ENCODE peak calls at places on chromosomes 13 and 19, in six cellular contexts. Y is aorta, U is cardiac muscle cell, N is stomach, T is neural progenitor cell, D is endodermal cell. W is an unnamed sample.

GRCh38 chr19:41530761-41531301 is 45.1 kb upstream of the CEACAM21 start:
- DNase-seq in D (no peak), N (no peak), U (no peak), T (no peak), Y (no peak), W (no peak)

GRCh38 chr19:46716672-46717033 is 261 bp downstream of the PRKD2 start:
- DNase-seq in N (no peak), T (peak; percentile 58), Y (no peak), D (no peak), U (peak; percentile 33), W (no peak)

GRCh38 chr19:17020380-17020779 is 6.2 kb downstream of the CPAMD8 start:
- DNase-seq in U (peak; percentile 5), Y (no peak), T (no peak), D (no peak), N (no peak), W (no peak)

GRCh38 chr13:100075700-100076587 is 12.9 kb upstream of the PCCA start:
- DNase-seq in D (no peak), T (no peak), Y (no peak), U (no peak), N (no peak), W (no peak)

GRCh38 chr13:51832471-51833152 is 12.4 kb downstream of the TMEM272 start:
- DNase-seq in T (peak; percentile 48), U (peak; percentile 28), N (no peak), D (peak; percentile 68), Y (no peak), W (peak; percentile 57)

GRCh38 chr13:80889829-80890228 is 548.9 kb upstream of the SPRY2 start:
- DNase-seq in D (no peak), N (no peak), U (no peak), Y (no peak), T (no peak), W (no peak)

GRCh38 chr19:38134538-38135149 is 89.4 kb downstream of the DPF1 start:
- DNase-seq in T (peak; percentile 78), U (peak; percentile 67), Y (no peak), N (peak; percentile 27), D (peak; percentile 83), W (peak; percentile 15)

GRCh38 chr19:11244846-11245589 is 5.6 kb downstream of the ANGPTL8 start:
- DNase-seq in Y (no peak), T (no peak), D (no peak), N (no peak), U (no peak), W (no peak)

GRCh38 chr19:3443840-3444694 is 36.3 kb downstream of the SMIM24 start:
- DNase-seq in D (peak; percentile 91), Y (peak; percentile 81), T (peak; percentile 91), U (peak; percentile 40), N (no peak), W (peak; percentile 71)

GRCh38 chr19:42154471-42155323 is 22.5 kb upstream of the POU2F2 start:
- DNase-seq in T (no peak), U (no peak), Y (no peak), N (no peak), D (no peak), W (no peak)

GRCh38 chr19:13089139-13089856 is 13.4 kb downstream of the LYL1 start:
- DNase-seq in Y (no peak), T (peak; percentile 61), N (no peak), D (peak; percentile 85), U (no peak), W (no peak)

GRCh38 chr13:113057084-113057483 is 48.5 kb upstream of the F7 start:
- DNase-seq in Y (peak; percentile 28), U (no peak), N (no peak), D (no peak), T (no peak), W (no peak)

GRCh38 chr13:86476656-86477055 is 677.4 kb upstream of the SLITRK6 start:
- DNase-seq in Y (no peak), N (no peak), D (no peak), U (no peak), T (no peak), W (no peak)

GRCh38 chr19:55504252-55504603 is 16.0 kb downstream of the SSC5D start:
- DNase-seq in N (no peak), T (no peak), U (no peak), Y (no peak), D (no peak), W (no peak)

GRCh38 chr13:56670563-56670962 is 470.2 kb upstream of the PRR20A start:
- DNase-seq in D (no peak), Y (no peak), U (no peak), T (peak; percentile 3), N (no peak), W (no peak)

GRCh38 chr13:78183737-78184136 is 265.1 kb upstream of the EDNRB start:
- DNase-seq in T (no peak), Y (no peak), N (no peak), D (no peak), U (no peak), W (no peak)

GRCh38 chr19:54279441-54279962 is 1.4 kb downstream of the LILRB2 start:
- DNase-seq in T (no peak), D (no peak), U (no peak), Y (no peak), N (no peak), W (no peak)

GRCh38 chr19:16462757-16463250 is 9.0 kb downstream of the EPS15L1 start:
- DNase-seq in T (no peak), Y (no peak), N (peak; percentile 66), U (no peak), D (no peak), W (no peak)

GRCh38 chr13:29849071-29849541 is 1.3 kb downstream of the UBL3 start:
- DNase-seq in U (peak; percentile 35), N (no peak), T (peak; percentile 23), D (peak; percentile 53), Y (no peak), W (no peak)

GRCh38 chr19:50331187-50332013 is 2.2 kb upstream of the KCNC3 start:
- DNase-seq in Y (peak; percentile 51), U (no peak), N (no peak), D (peak; percentile 86), T (peak; percentile 64), W (no peak)

GRCh38 chr19:13154241-13154778 is 4.1 kb downstream of the IER2 start:
- DNase-seq in Y (peak; percentile 97), U (peak; percentile 68), T (peak; percentile 64), D (peak; percentile 69), N (peak; percentile 89), W (peak; percentile 88)

GRCh38 chr19:54806516-54806838 is 3.1 kb downstream of the KIR2DL4 start:
- DNase-seq in T (no peak), Y (no peak), U (no peak), N (no peak), D (no peak), W (no peak)

GRCh38 chr13:31051999-31052398 is 109.7 kb downstream of the HSPH1 start:
- DNase-seq in U (no peak), D (peak; percentile 83), Y (no peak), T (peak; percentile 26), N (no peak), W (no peak)

GRCh38 chr13:30873519-30873918 is 32.6 kb upstream of the MEDAG start:
- DNase-seq in U (no peak), T (peak; percentile 16), Y (no peak), N (no peak), D (peak; percentile 52), W (no peak)

GRCh38 chr19:55618426-55618825 is 5.9 kb downstream of the ZNF784 start:
- DNase-seq in T (no peak), N (no peak), U (no peak), D (no peak), Y (no peak), W (no peak)

GRCh38 chr19:33274663-33275558 is 27.4 kb downstream of the CEBPA start:
- DNase-seq in Y (no peak), D (no peak), T (peak; percentile 84), U (no peak), N (no peak), W (no peak)

GRCh38 chr19:56291857-56292256 is 19.3 kb downstream of the EDDM13 start:
- DNase-seq in N (no peak), D (no peak), T (no peak), U (no peak), Y (no peak), W (no peak)

GRCh38 chr19:2550431-2551171 is 74.7 kb downstream of the GADD45B start:
- DNase-seq in D (peak; percentile 71), U (no peak), T (no peak), N (no peak), Y (peak; percentile 68), W (peak; percentile 45)

GRCh38 chr19:35903550-35904179 is 1.3 kb downstream of the HCST start:
- DNase-seq in T (peak; percentile 69), D (peak; percentile 92), Y (peak; percentile 86), N (peak; percentile 77), U (peak; percentile 65), W (peak; percentile 72)
- H3K27ac ChIP-seq in T (no peak overlapping the region), D (no peak overlapping the region), Y (no peak overlapping the region), N (peak overlapping the region; percentile 58), U (no peak overlapping the region), W (peak overlapping the region; percentile 71)

GRCh38 chr13:40600145-40600751 is 66.2 kb downstream of the FOXO1 start:
- DNase-seq in U (no peak), T (no peak), N (no peak), D (no peak), Y (no peak), W (no peak)

GRCh38 chr13:40597735-40598365 is 68.6 kb downstream of the FOXO1 start:
- DNase-seq in Y (no peak), N (peak; percentile 45), U (peak; percentile 23), T (peak; percentile 15), D (no peak), W (no peak)

GRCh38 chr13:40598599-40598998 is 67.8 kb downstream of the FOXO1 start:
- DNase-seq in D (no peak), N (no peak), U (no peak), Y (no peak), T (no peak), W (no peak)

GRCh38 chr13:40599722-40600121 is 66.7 kb downstream of the FOXO1 start:
- DNase-seq in Y (no peak), N (no peak), D (no peak), U (no peak), T (no peak), W (no peak)

DNA sequence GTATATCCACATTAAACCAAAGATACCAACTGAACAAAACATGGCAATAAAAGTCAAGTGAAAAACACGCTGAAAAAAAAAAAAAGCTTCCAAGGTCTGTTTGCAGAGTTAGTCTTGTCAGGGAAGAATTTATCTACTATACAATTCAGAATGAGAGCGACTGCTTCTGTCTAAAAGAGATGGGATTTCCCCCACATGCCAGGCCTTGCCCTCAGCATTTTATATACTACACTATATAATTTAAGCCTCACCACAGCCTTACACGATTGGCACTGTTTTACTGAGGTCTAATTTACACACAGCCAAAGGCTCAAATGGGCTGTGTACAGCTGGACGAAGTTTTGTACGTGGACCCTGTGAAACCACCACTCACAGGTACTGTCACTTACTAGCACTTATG is 67.3 kb downstream of the FOXO1 start:
- DNase-seq in T (no peak), U (no peak), Y (no peak), N (no peak), D (no peak), W (no peak)
- H3K4me1 ChIP-seq in T (no peaks in the 10 kb centered on the region), U (no peaks in the 10 kb centered on the region), Y (peaks cover 5% of the 10 kb centered on the region), N (peaks cover 14% of the 10 kb centered on the region), D (no peaks in the 10 kb centered on the region), W (peaks cover 59% of the 10 kb centered on the region)

GRCh38 chr19:1237754-1238372 is at the start of gene CBARP:
- DNase-seq in N (no peak), U (peak; percentile 87), D (peak; percentile 83), T (peak; percentile 89), Y (no peak), W (no peak)
- H3K27ac ChIP-seq in N (no peak within 1 kb of the TSS), U (peak within 1 kb of the TSS; percentile 54), D (peak within 1 kb of the TSS; percentile 57), T (no peak within 1 kb of the TSS), Y (no peak within 1 kb of the TSS), W (no peak within 1 kb of the TSS)

GRCh38 chr13:46593403-46593802 is 40.4 kb downstream of the LRCH1 start:
- DNase-seq in T (no peak), N (no peak), U (no peak), Y (no peak), D (no peak), W (no peak)
- H3K4me1 ChIP-seq in T (no peaks in the 10 kb centered on the region), N (peaks cover 56% of the 10 kb centered on the region), U (peaks cover 14% of the 10 kb centered on the region), Y (peaks cover 20% of the 10 kb centered on the region), D (peaks cover 3% of the 10 kb centered on the region), W (peaks cover 84% of the 10 kb centered on the region)

GRCh38 chr13:98207411-98207810 is 30.3 kb upstream of the RNF113B start:
- DNase-seq in N (no peak), D (no peak), U (peak; percentile 79), Y (no peak), T (no peak), W (no peak)
- H3K27ac ChIP-seq in N (peak overlapping the region; percentile 5), D (no peak overlapping the region), U (peak overlapping the region; percentile 87), Y (no peak overlapping the region), T (no peak overlapping the region), W (peak overlapping the region; percentile 87)

W was measured in heart right ventricle.